ENCODE peak calls at places on chromosomes 3 and 15, in four cellular contexts. I, R, F and S are unnamed samples.

GRCh38 chr3:20698896-20699295 is 512.9 kb upstream of the SGO1 start:
- DNase-seq in I (no peak), R (no peak), F (no peak), S (no peak)

GRCh38 chr15:64246364-64247189 is 83.8 kb upstream of the PPIB start:
- DNase-seq in I (peak; percentile 61), R (peak; percentile 95), F (no peak), S (peak; percentile 67)

GRCh38 chr15:73264881-73265280 is 103.9 kb downstream of the HCN4 start:
- DNase-seq in I (no peak), R (no peak), F (no peak), S (no peak)

GRCh38 chr3:148218222-148218621 is 479.5 kb upstream of the AGTR1 start:
- DNase-seq in I (no peak), R (no peak), F (no peak), S (no peak)

GRCh38 chr3:53551324-53551723 is 56.9 kb downstream of the CACNA1D start:
- DNase-seq in I (no peak), R (no peak), F (no peak), S (no peak)

GRCh38 chr3:117285721-117286120 is 576.1 kb downstream of the TUSC7 start:
- DNase-seq in I (no peak), R (no peak), F (no peak), S (no peak)

GRCh38 chr3:142768338-142768737 is 44.5 kb downstream of the TRPC1 start:
- DNase-seq in I (no peak), R (no peak), F (no peak), S (no peak)

GRCh38 chr3:108311797-108312196 is 15.4 kb downstream of the HHLA2 start:
- DNase-seq in I (no peak), R (no peak), F (peak; percentile 2), S (no peak)

DNA sequence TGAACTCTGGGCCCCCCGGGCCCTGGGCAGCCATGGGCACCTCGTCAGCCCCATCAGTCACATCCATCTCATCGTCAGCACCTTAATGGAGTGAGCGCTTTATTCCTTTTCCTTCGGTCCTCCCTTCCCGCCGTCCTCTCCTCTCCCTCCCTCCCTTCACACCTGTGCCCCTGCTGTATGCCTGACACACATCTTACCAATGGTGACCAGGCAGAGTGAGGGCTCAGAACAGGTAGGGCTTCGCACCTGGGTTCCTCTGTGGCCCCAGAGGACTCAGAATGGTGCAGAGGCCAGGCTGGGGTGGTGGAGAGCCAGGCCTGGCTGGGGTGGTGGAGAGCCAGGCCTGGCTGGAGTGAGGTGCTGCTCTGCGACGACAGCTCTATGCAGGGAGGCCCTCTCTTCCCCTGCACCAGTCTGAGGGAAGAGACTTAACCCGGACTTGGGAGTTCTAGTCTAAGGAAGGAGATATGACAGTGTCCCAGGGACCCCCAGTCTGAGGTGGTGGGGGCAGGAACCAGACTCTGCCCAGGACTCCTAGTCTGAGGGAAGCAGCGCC is 11.6 kb downstream of the C15orf39 start:
- DNase-seq in I (no peak), R (no peak), F (no peak), S (no peak)
- TF ChIP-seq SIN3A in I (no peak), R (no peak), F (no peak), S (no peak)

DNA sequence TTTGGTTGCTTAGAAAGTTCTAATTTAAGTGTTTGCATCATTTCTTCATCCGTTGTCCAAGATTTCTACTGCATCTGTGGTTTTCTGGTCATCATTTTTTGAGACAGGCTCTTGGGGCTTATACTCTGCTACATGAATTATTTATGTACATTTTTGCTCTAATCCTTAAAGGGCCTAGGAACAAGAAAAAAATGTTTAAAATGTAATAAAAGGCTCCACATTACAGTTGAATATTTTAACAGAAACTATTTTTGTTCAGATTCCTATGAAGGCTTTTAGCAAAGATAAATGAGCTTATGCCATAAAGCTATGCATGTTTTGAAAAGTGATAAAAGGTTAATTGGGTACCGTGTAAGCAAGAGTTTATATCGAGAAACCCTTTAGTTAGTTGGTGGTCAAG is 563.8 kb upstream of the NAALADL2 start:
- DNase-seq in I (no peak), R (no peak), F (no peak), S (no peak)
- TF ChIP-seq MXI1 in I (no peak), R (no peak), F (no peak), S (no peak)

GRCh38 chr3:69745503-69745902 is 6.2 kb downstream of the MITF start:
- DNase-seq in I (no peak), R (no peak), F (no peak), S (no peak)
- H3K4me1 ChIP-seq in I (no peaks in the 10 kb centered on the region), R (no peaks in the 10 kb centered on the region), F (peaks cover 2% of the 10 kb centered on the region), S (no peaks in the 10 kb centered on the region)

GRCh38 chr3:50089603-50089945 is 855 bp downstream of the RBM5 start:
- DNase-seq in I (no peak), R (no peak), F (no peak), S (no peak)
- TF ChIP-seq SIN3A in I (no peak), R (no peak), F (no peak), S (no peak)

GRCh38 chr3:149276621-149277020 is 55.0 kb upstream of the CP start:
- DNase-seq in I (no peak), R (no peak), F (no peak), S (no peak)

GRCh38 chr3:149270180-149270579 is 48.6 kb upstream of the CP start:
- DNase-seq in I (no peak), R (no peak), F (no peak), S (no peak)

GRCh38 chr3:149274220-149274619 is 52.6 kb upstream of the CP start:
- DNase-seq in I (no peak), R (no peak), F (no peak), S (no peak)

GRCh38 chr3:149271669-149272068 is 50.0 kb upstream of the CP start:
- DNase-seq in I (no peak), R (no peak), F (no peak), S (no peak)

DNA sequence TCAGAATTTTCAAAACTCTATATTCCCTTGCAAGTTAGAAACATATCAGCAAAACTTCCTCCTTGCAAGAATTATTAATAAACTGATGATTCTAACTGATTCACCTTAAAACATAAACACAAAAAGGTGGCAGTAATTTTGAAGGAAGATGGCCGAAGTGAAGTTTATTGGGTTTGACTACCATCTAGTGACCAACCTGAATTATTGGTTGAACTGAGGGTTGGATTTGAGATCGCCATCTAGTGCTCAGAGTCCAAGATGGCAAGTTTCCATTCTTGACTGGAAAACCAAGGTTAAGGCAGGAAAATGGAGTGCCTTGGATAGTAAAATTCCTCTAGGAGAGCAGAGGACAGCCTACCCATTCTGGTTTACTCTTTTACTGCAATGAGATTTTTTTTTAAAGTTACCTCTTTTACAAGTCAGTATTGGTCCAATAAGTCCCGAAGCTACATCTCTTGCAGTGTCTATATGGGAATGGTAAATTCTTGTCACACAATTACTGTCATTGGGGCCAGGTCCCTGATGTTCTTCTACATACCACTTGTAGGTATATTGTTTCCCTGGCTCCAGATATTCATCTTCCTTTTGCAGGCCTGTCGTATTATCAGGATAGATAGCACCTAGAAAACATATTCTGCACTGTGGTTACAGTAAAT is 51.6 kb upstream of the CP start:
- DNase-seq in I (peak; percentile 81), R (peak; percentile 45), F (peak; percentile 63), S (peak; percentile 51)
- TF ChIP-seq MXI1 in I (no peak), R (peak; percentile 40), F (no peak), S (no peak)